ENCODE peak calls at places on chromosome 19, in five cellular contexts. W, G, T, K and M are unnamed samples. For H3K79me1, the result is how much of the 10 kb centered on the place peaks cover.

GRCh38 chr19:48290341-48290922 is 20.6 kb downstream of the ZNF114 start:
- DNase-seq in W (peak), G (peak), T (peak), K (peak), M (peak)

GRCh38 chr19:31214997-31215396 is 134.2 kb downstream of the TSHZ3 start:
- DNase-seq in W (no peak), G (no peak), T (no peak), K (no peak), M (no peak)

GRCh38 chr19:35908977-35909683 is 1.0 kb upstream of the TYROBP start:
- DNase-seq in W (no peak), G (no peak), T (no peak), K (no peak), M (no peak)

GRCh38 chr19:940591-941291 is 14.9 kb downstream of the ARID3A start:
- DNase-seq in W (peak), G (no peak), T (no peak), K (no peak), M (no peak)

GRCh38 chr19:34596115-34596514 is 80.8 kb downstream of the SCGB2B2 start:
- DNase-seq in W (no peak), G (no peak), T (no peak), K (no peak), M (no peak)

GRCh38 chr19:20367811-20368294 is 197.7 kb downstream of the ZNF737 start:
- DNase-seq in W (no peak), G (peak), T (peak), K (peak), M (no peak)

GRCh38 chr19:4063369-4064072 is 3.2 kb downstream of the ZBTB7A start:
- DNase-seq in W (no peak), G (no peak), T (peak), K (peak), M (no peak)

GRCh38 chr19:1474011-1474764 is 4.8 kb downstream of the C19orf25 start:
- DNase-seq in W (peak), G (no peak), T (no peak), K (no peak), M (no peak)

GRCh38 chr19:23560051-23560450 is 127.0 kb downstream of the ZNF675 start:
- DNase-seq in W (no peak), G (no peak), T (no peak), K (no peak), M (no peak)

GRCh38 chr19:48496959-48497727 is 14.5 kb downstream of the LMTK3 start:
- DNase-seq in W (no peak), G (no peak), T (no peak), K (no peak), M (no peak)

GRCh38 chr19:16127776-16128371 is 15.6 kb upstream of the HSH2D start:
- DNase-seq in W (no peak), G (no peak), T (no peak), K (no peak), M (no peak)

GRCh38 chr19:3692141-3693029 is 7.9 kb downstream of the PIP5K1C start:
- DNase-seq in W (no peak), G (no peak), T (no peak), K (peak), M (no peak)

GRCh38 chr19:29415507-29415906 is 110.3 kb upstream of the VSTM2B start:
- DNase-seq in W (no peak), G (no peak), T (peak), K (peak), M (no peak)

GRCh38 chr19:44657211-44657921 is 13.7 kb downstream of the PVR start:
- DNase-seq in W (peak), G (peak), T (peak), K (peak), M (peak)

GRCh38 chr19:4023600-4024398 is 16.3 kb downstream of the PIAS4 start:
- DNase-seq in W (no peak), G (no peak), T (no peak), K (no peak), M (no peak)

GRCh38 chr19:3923096-3923758 is 9.6 kb upstream of the NMRK2 start:
- DNase-seq in W (no peak), G (no peak), T (no peak), K (no peak), M (no peak)

GRCh38 chr19:42421591-42422031 is 5.6 kb downstream of the LIPE start:
- DNase-seq in W (no peak), G (no peak), T (no peak), K (no peak), M (no peak)

GRCh38 chr19:42443944-42444398 is 1.2 kb upstream of the CXCL17 start:
- DNase-seq in W (no peak), G (no peak), T (no peak), K (no peak), M (no peak)

GRCh38 chr19:5466072-5466471 is 10.9 kb downstream of the ZNRF4 start:
- DNase-seq in W (no peak), G (no peak), T (no peak), K (no peak), M (no peak)

GRCh38 chr19:23318143-23318542 is 67.9 kb upstream of the ZNF724 start:
- DNase-seq in W (peak), G (no peak), T (no peak), K (no peak), M (no peak)

GRCh38 chr19:35742121-35742724 is at the start of gene IGFLR1:
- DNase-seq in W (no peak), G (no peak), T (no peak), K (no peak), M (no peak)

GRCh38 chr19:38849147-38849745 is 540 bp downstream of the HNRNPL start:
- DNase-seq in W (peak), G (peak), T (peak), K (peak), M (peak)
- H2AK5ac ChIP-seq in W (peak), G (peak), T (no peak), K (peak), M (no peak)

DNA sequence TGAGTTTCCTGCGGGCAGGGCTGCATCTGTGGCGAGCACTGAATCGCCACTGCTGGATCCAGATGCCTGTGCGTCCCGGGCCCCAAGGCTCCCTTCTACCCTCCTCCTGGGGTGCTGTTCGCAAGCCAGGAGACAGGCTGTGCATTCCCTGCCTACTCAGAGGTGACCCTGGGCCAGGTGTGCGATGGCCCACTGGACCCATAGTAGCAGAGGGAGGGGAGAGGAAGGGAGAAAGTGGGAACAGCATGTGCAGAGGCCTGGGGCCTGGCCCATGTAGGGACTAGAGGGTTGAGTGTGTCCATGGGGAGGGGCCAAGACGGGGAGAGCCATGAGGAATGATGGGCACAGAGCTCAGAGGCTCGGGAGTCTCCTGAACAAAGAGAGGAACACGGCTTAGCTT is 27.3 kb downstream of the CARM1 start:
- DNase-seq in W (no peak), G (no peak), T (no peak), K (no peak), M (no peak)
- H3K9ac ChIP-seq in W (no peak), G (no peak), T (no peak), K (no peak), M (no peak)

DNA sequence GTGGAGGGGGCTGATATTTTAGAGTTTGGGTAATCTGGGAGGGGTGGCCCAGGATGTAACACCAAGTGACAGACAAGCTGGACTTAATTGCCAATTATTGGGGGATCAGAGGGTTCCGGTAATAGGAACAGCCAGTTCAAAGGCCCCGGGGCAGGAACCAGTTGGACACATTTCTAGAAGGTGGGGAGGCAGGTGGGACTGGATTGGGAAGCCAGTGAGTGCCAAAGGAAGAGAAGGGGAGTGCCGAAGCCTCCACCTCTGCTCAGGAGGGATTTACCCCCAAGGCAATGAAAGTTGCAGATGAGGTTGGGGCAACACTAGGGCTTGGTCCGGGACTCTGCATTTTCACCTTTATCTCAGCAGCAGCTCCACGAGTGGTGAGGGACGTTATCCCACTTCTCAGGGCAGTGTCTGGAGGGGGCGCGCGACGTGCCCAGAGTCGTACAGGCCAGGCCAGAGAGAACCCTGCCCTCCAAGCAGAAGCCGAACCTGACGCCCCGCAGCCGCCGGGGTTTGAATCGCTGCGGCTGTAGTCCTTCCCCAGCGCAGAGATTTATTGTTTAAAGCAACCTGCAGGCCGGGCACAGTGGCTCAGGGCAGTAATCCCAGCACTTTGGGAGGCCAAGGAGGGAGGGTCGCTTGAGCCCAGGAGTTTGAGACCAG is 5.7 kb upstream of the JUND start:
- DNase-seq in W (no peak), G (no peak), T (peak), K (peak), M (no peak)
- H3K79me1 ChIP-seq in W (under half), G (under half), T (under half), K (under half), M (under half)

DNA sequence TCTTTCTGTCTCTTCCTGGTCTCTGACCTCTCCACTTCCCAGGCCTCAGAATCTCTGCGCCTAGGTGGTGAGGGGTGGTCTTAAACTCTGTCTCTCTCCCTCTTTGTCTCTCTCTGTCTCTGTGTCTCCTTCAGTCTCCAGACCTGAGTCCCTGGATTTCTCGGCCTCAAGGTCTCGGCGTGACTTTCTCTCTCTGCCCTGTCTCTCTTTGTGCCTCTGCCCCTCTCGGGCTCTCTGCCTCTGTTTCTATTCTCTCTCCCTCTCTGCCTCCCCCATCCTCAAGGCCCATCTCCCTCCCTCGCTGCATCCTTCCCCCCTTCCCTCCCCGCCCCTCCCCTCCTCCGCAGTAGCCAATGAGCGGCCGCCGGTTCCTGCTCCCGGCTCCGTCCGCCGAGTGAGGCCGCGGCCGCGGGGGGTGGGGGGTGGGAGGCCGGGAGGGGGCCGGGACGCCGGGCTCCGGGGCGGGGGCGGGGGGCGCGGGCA is at the start of gene CACNG7:
- DNase-seq in W (no peak), G (peak), T (peak), K (peak), M (no peak)
- H2AK5ac ChIP-seq in W (no peak), G (peak), T (no peak), K (no peak), M (no peak)

DNA sequence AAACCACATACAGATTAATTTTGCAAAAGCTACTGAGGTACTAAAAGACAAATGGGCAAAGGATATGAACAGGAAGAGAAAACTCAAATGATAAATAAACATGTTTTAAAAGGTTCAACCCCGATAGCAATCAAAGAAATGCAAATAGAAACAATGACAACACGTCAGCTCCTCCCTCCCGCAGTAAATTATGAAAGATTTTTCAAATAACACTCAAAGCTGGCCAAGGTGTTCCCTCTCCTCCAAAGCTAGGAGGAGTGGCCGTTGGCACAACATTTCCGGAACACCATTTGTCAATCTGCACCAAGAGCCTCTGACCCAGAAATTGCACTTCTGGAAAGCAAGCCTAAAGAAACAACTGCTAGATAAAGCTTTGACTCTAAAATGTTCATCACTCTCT is 28.3 kb downstream of the INSR start:
- DNase-seq in W (no peak), G (no peak), T (no peak), K (no peak), M (no peak)
- H3K9ac ChIP-seq in W (no peak), G (no peak), T (no peak), K (no peak), M (no peak)